ENCODE peak calls at places on chromosomes 13 and 19, in eight cellular contexts. One of them, this sample, is unnamed.
A peak's percentile ranks its signal among the peaks of the same experiment; 100 is the strongest.

GRCh38 chr19:3369337-3370213 is 3.2 kb downstream of the NFIC start:
- DNase-seq in tibial artery: peak; percentile 92
- DNase-seq in ecto neural progenitor cell: no peak
- DNase-seq in cardiac fibroblast: no peak
- DNase-seq in foreskin fibroblast: peak; percentile 50
- DNase-seq in stimulated activated CD4-positive, alpha-beta T cell treated with anti-CD3 and anti-CD28 coated beads, Interleukin-4, amount 100 ng/mL, for 1 hour: peak; percentile 17
- DNase-seq in D341Med: peak; percentile 66
- DNase-seq in osteocyte: no peak
- DNase-seq in this sample: no peak

GRCh38 chr19:1472227-1473055 is 6.6 kb downstream of the C19orf25 start:
- DNase-seq in osteocyte: no peak
- DNase-seq in cardiac fibroblast: no peak
- DNase-seq in ecto neural progenitor cell: no peak
- DNase-seq in D341Med: no peak
- DNase-seq in tibial artery: no peak
- DNase-seq in stimulated activated CD4-positive, alpha-beta T cell treated with anti-CD3 and anti-CD28 coated beads, Interleukin-4, amount 100 ng/mL, for 1 hour: no peak
- DNase-seq in foreskin fibroblast: no peak
- DNase-seq in this sample: no peak

GRCh38 chr13:32228330-32229041 is 86.7 kb downstream of the ZAR1L start:
- DNase-seq in stimulated activated CD4-positive, alpha-beta T cell treated with anti-CD3 and anti-CD28 coated beads, Interleukin-4, amount 100 ng/mL, for 1 hour: no peak
- DNase-seq in osteocyte: no peak
- DNase-seq in foreskin fibroblast: peak; percentile 48
- DNase-seq in tibial artery: no peak
- DNase-seq in D341Med: no peak
- DNase-seq in cardiac fibroblast: no peak
- DNase-seq in ecto neural progenitor cell: no peak
- DNase-seq in this sample: no peak

GRCh38 chr13:102582256-102582655 is 14.5 kb upstream of the TPP2 start:
- DNase-seq in foreskin fibroblast: no peak
- DNase-seq in stimulated activated CD4-positive, alpha-beta T cell treated with anti-CD3 and anti-CD28 coated beads, Interleukin-4, amount 100 ng/mL, for 1 hour: no peak
- DNase-seq in ecto neural progenitor cell: no peak
- DNase-seq in tibial artery: no peak
- DNase-seq in osteocyte: no peak
- DNase-seq in cardiac fibroblast: no peak
- DNase-seq in D341Med: no peak
- DNase-seq in this sample: no peak

GRCh38 chr13:37326319-37326718 is 220.9 kb upstream of the CSNK1A1L start:
- DNase-seq in tibial artery: no peak
- DNase-seq in ecto neural progenitor cell: no peak
- DNase-seq in stimulated activated CD4-positive, alpha-beta T cell treated with anti-CD3 and anti-CD28 coated beads, Interleukin-4, amount 100 ng/mL, for 1 hour: no peak
- DNase-seq in D341Med: no peak
- DNase-seq in foreskin fibroblast: no peak
- DNase-seq in cardiac fibroblast: peak; percentile 43
- DNase-seq in osteocyte: no peak
- DNase-seq in this sample: no peak

GRCh38 chr19:11658954-11659353 is 61.7 kb downstream of the ZNF627 start:
- DNase-seq in stimulated activated CD4-positive, alpha-beta T cell treated with anti-CD3 and anti-CD28 coated beads, Interleukin-4, amount 100 ng/mL, for 1 hour: no peak
- DNase-seq in osteocyte: no peak
- DNase-seq in ecto neural progenitor cell: no peak
- DNase-seq in foreskin fibroblast: no peak
- DNase-seq in D341Med: no peak
- DNase-seq in tibial artery: no peak
- DNase-seq in cardiac fibroblast: no peak
- DNase-seq in this sample: no peak

GRCh38 chr19:30085394-30085793 is 143.4 kb downstream of the URI1 start:
- DNase-seq in tibial artery: no peak
- DNase-seq in osteocyte: no peak
- DNase-seq in foreskin fibroblast: no peak
- DNase-seq in ecto neural progenitor cell: no peak
- DNase-seq in cardiac fibroblast: no peak
- DNase-seq in stimulated activated CD4-positive, alpha-beta T cell treated with anti-CD3 and anti-CD28 coated beads, Interleukin-4, amount 100 ng/mL, for 1 hour: no peak
- DNase-seq in D341Med: peak; percentile 63
- DNase-seq in this sample: no peak

GRCh38 chr13:54934121-54934520 is 1905.5 kb downstream of the OLFM4 start:
- DNase-seq in cardiac fibroblast: no peak
- DNase-seq in tibial artery: no peak
- DNase-seq in foreskin fibroblast: no peak
- DNase-seq in D341Med: no peak
- DNase-seq in stimulated activated CD4-positive, alpha-beta T cell treated with anti-CD3 and anti-CD28 coated beads, Interleukin-4, amount 100 ng/mL, for 1 hour: no peak
- DNase-seq in ecto neural progenitor cell: no peak
- DNase-seq in osteocyte: no peak
- DNase-seq in this sample: no peak

GRCh38 chr13:32659736-32660135 is 73.5 kb downstream of the PDS5B start:
- DNase-seq in tibial artery: no peak
- DNase-seq in stimulated activated CD4-positive, alpha-beta T cell treated with anti-CD3 and anti-CD28 coated beads, Interleukin-4, amount 100 ng/mL, for 1 hour: no peak
- DNase-seq in ecto neural progenitor cell: no peak
- DNase-seq in cardiac fibroblast: no peak
- DNase-seq in osteocyte: no peak
- DNase-seq in foreskin fibroblast: no peak
- DNase-seq in D341Med: no peak
- DNase-seq in this sample: no peak

GRCh38 chr19:48419158-48419920 is 25.9 kb downstream of the GRIN2D start:
- DNase-seq in D341Med: peak; percentile 79
- DNase-seq in ecto neural progenitor cell: peak; percentile 71
- DNase-seq in stimulated activated CD4-positive, alpha-beta T cell treated with anti-CD3 and anti-CD28 coated beads, Interleukin-4, amount 100 ng/mL, for 1 hour: peak; percentile 65
- DNase-seq in tibial artery: no peak
- DNase-seq in cardiac fibroblast: peak; percentile 39
- DNase-seq in foreskin fibroblast: no peak
- DNase-seq in osteocyte: no peak
- DNase-seq in this sample: no peak

GRCh38 chr19:9128171-9128570 is 1.4 kb upstream of the OR7G3 start:
- DNase-seq in stimulated activated CD4-positive, alpha-beta T cell treated with anti-CD3 and anti-CD28 coated beads, Interleukin-4, amount 100 ng/mL, for 1 hour: no peak
- DNase-seq in tibial artery: no peak
- DNase-seq in osteocyte: no peak
- DNase-seq in D341Med: no peak
- DNase-seq in foreskin fibroblast: peak; percentile 12
- DNase-seq in ecto neural progenitor cell: no peak
- DNase-seq in cardiac fibroblast: peak; percentile 66
- DNase-seq in this sample: no peak

GRCh38 chr13:35780613-35781012 is 304.1 kb upstream of the MAB21L1 start:
- DNase-seq in foreskin fibroblast: no peak
- DNase-seq in tibial artery: no peak
- DNase-seq in osteocyte: no peak
- DNase-seq in cardiac fibroblast: no peak
- DNase-seq in stimulated activated CD4-positive, alpha-beta T cell treated with anti-CD3 and anti-CD28 coated beads, Interleukin-4, amount 100 ng/mL, for 1 hour: no peak
- DNase-seq in D341Med: no peak
- DNase-seq in ecto neural progenitor cell: no peak
- DNase-seq in this sample: no peak

GRCh38 chr13:24613755-24614154 is 66.5 kb upstream of the ATP12A start:
- DNase-seq in osteocyte: no peak
- DNase-seq in foreskin fibroblast: no peak
- DNase-seq in tibial artery: no peak
- DNase-seq in cardiac fibroblast: no peak
- DNase-seq in D341Med: peak; percentile 11
- DNase-seq in ecto neural progenitor cell: no peak
- DNase-seq in stimulated activated CD4-positive, alpha-beta T cell treated with anti-CD3 and anti-CD28 coated beads, Interleukin-4, amount 100 ng/mL, for 1 hour: no peak
- DNase-seq in this sample: no peak

GRCh38 chr19:17755977-17756670 is 4.8 kb downstream of the FCHO1 start:
- DNase-seq in D341Med: peak; percentile 89
- DNase-seq in ecto neural progenitor cell: peak; percentile 93
- DNase-seq in stimulated activated CD4-positive, alpha-beta T cell treated with anti-CD3 and anti-CD28 coated beads, Interleukin-4, amount 100 ng/mL, for 1 hour: peak; percentile 28
- DNase-seq in osteocyte: no peak
- DNase-seq in cardiac fibroblast: peak; percentile 64
- DNase-seq in foreskin fibroblast: no peak
- DNase-seq in tibial artery: no peak
- DNase-seq in this sample: no peak

GRCh38 chr13:52879950-52880650 is 31.7 kb upstream of the PCDH8 start:
- DNase-seq in stimulated activated CD4-positive, alpha-beta T cell treated with anti-CD3 and anti-CD28 coated beads, Interleukin-4, amount 100 ng/mL, for 1 hour: no peak
- DNase-seq in foreskin fibroblast: no peak
- DNase-seq in osteocyte: no peak
- DNase-seq in cardiac fibroblast: no peak
- DNase-seq in D341Med: peak; percentile 65
- DNase-seq in ecto neural progenitor cell: no peak
- DNase-seq in tibial artery: no peak
- DNase-seq in this sample: no peak